ENCODE peak calls at places on chromosomes 11 and 22, in four cellular contexts. J is ureter; F is substantia nigra; Z is Jurkat, Clone E6-1. B is an unnamed sample.
A peak's percentile ranks its signal among the peaks of the same experiment; 100 is the strongest.

GRCh38 chr22:26548984-26549383 is 36.7 kb upstream of the TFIP11 start:
- DNase-seq in J (peak; percentile 71), F (no peak), Z (no peak), B (no peak)

GRCh38 chr11:110323786-110324185 is 27.4 kb upstream of the RDX start:
- DNase-seq in J (no peak), F (no peak), Z (no peak), B (no peak)

GRCh38 chr11:61021661-61022212 is 50.3 kb downstream of the CD6 start:
- DNase-seq in J (no peak), F (no peak), Z (peak; percentile 87), B (peak; percentile 66)

GRCh38 chr11:8291421-8292350 is 28.0 kb upstream of the LMO1 start:
- DNase-seq in J (no peak), F (no peak), Z (no peak), B (no peak)

GRCh38 chr22:30821863-30822215 is 127.2 kb downstream of the OSBP2 start:
- DNase-seq in J (no peak), F (no peak), Z (no peak), B (no peak)

GRCh38 chr22:29205260-29205597 is 467 bp upstream of the EMID1 start:
- DNase-seq in J (no peak), F (no peak), Z (no peak), B (no peak)

GRCh38 chr11:12276831-12277475 is 100.4 kb upstream of the PARVA start:
- DNase-seq in J (peak; percentile 12), F (no peak), Z (no peak), B (no peak)

GRCh38 chr22:44801476-44801875 is 49.1 kb downstream of the ARHGAP8 start:
- DNase-seq in J (no peak), F (no peak), Z (no peak), B (no peak)

GRCh38 chr11:19394525-19395016 is 153.8 kb upstream of the E2F8 start:
- DNase-seq in J (no peak), F (no peak), Z (peak; percentile 73), B (peak; percentile 7)

GRCh38 chr11:128235958-128236357 is 351.4 kb downstream of the ETS1 start:
- DNase-seq in J (no peak), F (no peak), Z (no peak), B (no peak)

GRCh38 chr11:17351510-17352176 is at the start of gene NCR3LG1:
- DNase-seq in J (peak; percentile 52), F (no peak), Z (peak; percentile 32), B (peak; percentile 64)

GRCh38 chr11:119902656-119903181 is 173.7 kb upstream of the NECTIN1 start:
- DNase-seq in J (no peak), F (no peak), Z (no peak), B (no peak)